ENCODE peak calls at places on chromosome X, in six cellular contexts. U is trophoblast cell, B is mesendoderm, M is mesenchymal stem cell, V is H1, O is IMR-90. T is an unnamed sample.

GRCh38 chrX:19904778-19905367 is 17.5 kb upstream of the SH3KBP1 start:
- DNase-seq in U (peak; percentile 86), B (peak; percentile 72), M (peak; percentile 45), V (no peak), O (peak; percentile 63), T (no peak)

GRCh38 chrX:4805559-4805958 is 1092.1 kb upstream of the PRKX start:
- DNase-seq in U (no peak), B (no peak), M (no peak), V (no peak), O (no peak), T (no peak)

GRCh38 chrX:40167240-40168182 is 69.8 kb upstream of the BCOR start:
- DNase-seq in U (no peak), B (peak; percentile 67), M (peak; percentile 57), V (no peak), O (no peak), T (no peak)

GRCh38 chrX:41095962-41096955 is 11.0 kb downstream of the USP9X start:
- DNase-seq in U (no peak), B (no peak), M (peak; percentile 33), V (no peak), O (no peak), T (no peak)

GRCh38 chrX:134459683-134460004 is 321 bp upstream of the HPRT1 start:
- DNase-seq in U (peak; percentile 25), B (no peak), M (no peak), V (no peak), O (no peak), T (no peak)

GRCh38 chrX:357693-358471 is 28.8 kb downstream of the PPP2R3B start:
- DNase-seq in U (no peak), B (peak; percentile 45), M (peak; percentile 54), V (no peak), O (peak; percentile 60), T (no peak)

GRCh38 chrX:118928126-118928525 is 46.3 kb upstream of the LONRF3 start:
- DNase-seq in U (no peak), B (peak; percentile 8), M (no peak), V (no peak), O (no peak), T (no peak)

GRCh38 chrX:22063284-22063683 is 31.2 kb downstream of the PHEX start:
- DNase-seq in U (no peak), B (no peak), M (no peak), V (no peak), O (no peak), T (peak; percentile 12)

GRCh38 chrX:136055651-136056221 is 70.5 kb downstream of the SLC9A6 start:
- DNase-seq in U (peak; percentile 35), B (no peak), M (peak; percentile 90), V (no peak), O (peak; percentile 82), T (no peak)

GRCh38 chrX:9682456-9682855 is 83.2 kb downstream of the GPR143 start:
- DNase-seq in U (peak; percentile 29), B (peak; percentile 40), M (peak; percentile 67), V (no peak), O (peak; percentile 61), T (no peak)

GRCh38 chrX:20284992-20285391 is 18.3 kb upstream of the RPS6KA3 start:
- DNase-seq in U (no peak), B (no peak), M (no peak), V (no peak), O (no peak), T (no peak)

GRCh38 chrX:1673337-1673736 is 58.5 kb downstream of the ASMT start:
- DNase-seq in U (peak; percentile 70), B (peak; percentile 57), M (no peak), V (no peak), O (no peak), T (no peak)

GRCh38 chrX:153744210-153745066 is 19.6 kb upstream of the PLXNB3 start:
- DNase-seq in U (peak; percentile 55), B (peak; percentile 49), M (no peak), V (no peak), O (no peak), T (no peak)

GRCh38 chrX:105701310-105702052 is 120.9 kb upstream of the NRK start:
- DNase-seq in U (peak; percentile 81), B (peak; percentile 14), M (peak; percentile 13), V (no peak), O (no peak), T (no peak)

GRCh38 chrX:12309040-12309732 is 170.9 kb downstream of the FRMPD4 start:
- DNase-seq in U (no peak), B (no peak), M (no peak), V (no peak), O (no peak), T (no peak)

GRCh38 chrX:153766098-153766817 is 2.2 kb downstream of the PLXNB3 start:
- DNase-seq in U (peak; percentile 18), B (peak; percentile 50), M (peak; percentile 83), V (no peak), O (peak; percentile 71), T (no peak)

GRCh38 chrX:130990723-130991122 is 67.4 kb upstream of the ARHGAP36 start:
- DNase-seq in U (no peak), B (no peak), M (no peak), V (no peak), O (no peak), T (no peak)

GRCh38 chrX:13511557-13512330 is 57.7 kb upstream of the EGFL6 start:
- DNase-seq in U (no peak), B (no peak), M (peak; percentile 18), V (no peak), O (no peak), T (no peak)

GRCh38 chrX:545488-545887 is 85.1 kb upstream of the SHOX start:
- DNase-seq in U (no peak), B (no peak), M (no peak), V (no peak), O (no peak), T (no peak)

GRCh38 chrX:153925739-153926593 is at the start of gene ARHGAP4:
- DNase-seq in U (no peak), B (peak; percentile 73), M (no peak), V (no peak), O (no peak), T (no peak)

GRCh38 chrX:70422886-70423336 is at the start of gene GDPD2:
- DNase-seq in U (no peak), B (peak; percentile 94), M (no peak), V (peak; percentile 61), O (no peak), T (peak; percentile 73)

GRCh38 chrX:17861496-17862011 is 456 bp upstream of the RAI2 start:
- DNase-seq in U (no peak), B (no peak), M (no peak), V (no peak), O (no peak), T (no peak)

GRCh38 chrX:23334536-23334870 is at the start of gene PTCHD1:
- DNase-seq in U (no peak), B (no peak), M (no peak), V (no peak), O (no peak), T (no peak)

DNA sequence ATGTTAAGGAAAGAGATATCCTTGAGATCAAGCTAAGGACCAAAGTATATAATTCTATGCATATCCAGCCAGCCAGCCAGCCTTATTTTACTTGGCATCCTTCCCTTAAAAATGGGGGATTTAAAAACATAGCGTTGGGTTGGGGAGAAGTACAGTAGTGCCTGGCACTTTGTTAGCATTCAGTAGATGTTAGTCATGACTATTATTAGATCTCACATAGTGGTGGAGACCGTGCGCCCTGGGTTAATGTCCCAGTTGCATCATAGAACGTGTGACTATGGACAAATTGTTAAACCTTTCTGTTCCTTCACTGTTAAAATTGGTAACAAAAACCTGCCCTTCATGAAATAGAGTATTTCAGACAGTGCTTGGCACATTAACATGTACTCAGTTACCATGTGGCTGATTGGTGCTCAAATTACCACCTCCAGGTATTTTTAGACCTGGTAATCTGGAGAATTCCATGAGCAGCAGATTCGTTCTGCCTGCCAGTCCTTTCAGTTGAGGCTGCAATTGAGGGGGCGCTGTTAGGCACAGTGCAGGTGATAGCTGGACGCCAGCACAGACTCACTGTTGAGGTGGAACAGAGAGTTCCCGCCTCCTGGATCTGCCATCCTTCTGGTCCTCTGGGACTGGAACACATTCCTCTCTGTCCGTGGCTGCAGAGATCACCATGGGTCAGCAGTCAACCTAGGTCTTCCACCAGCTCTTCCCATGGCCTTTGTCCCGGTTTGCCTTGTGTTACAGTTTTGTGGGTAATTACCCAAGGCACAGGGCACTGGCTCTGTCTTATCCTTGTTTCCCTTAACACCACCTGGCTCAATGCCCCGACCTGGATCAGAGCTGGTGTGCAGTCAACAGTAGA is 31.7 kb downstream of the RBBP7 start:
- DNase-seq in U (no peak), B (peak; percentile 7), M (peak; percentile 75), V (no peak), O (peak; percentile 80), T (no peak)
- H3K36me3 ChIP-seq in U (peaks cover 13% of the 10 kb centered on the region), B (no peaks in the 10 kb centered on the region), M (peaks cover 95% of the 10 kb centered on the region), V (peaks cover 65% of the 10 kb centered on the region), O (peaks cover 26% of the 10 kb centered on the region), T (peaks cover 2% of the 10 kb centered on the region)

GRCh38 chrX:47232197-47232802 is 509 bp upstream of the USP11 start:
- DNase-seq in U (peak; percentile 85), B (no peak), M (no peak), V (no peak), O (no peak), T (no peak)

GRCh38 chrX:47232803-47233332 is at the start of gene USP11:
- DNase-seq in U (no peak), B (peak; percentile 57), M (peak; percentile 56), V (no peak), O (peak; percentile 51), T (no peak)

GRCh38 chrX:47230136-47230868 is 2.5 kb upstream of the USP11 start:
- DNase-seq in U (no peak), B (no peak), M (no peak), V (no peak), O (no peak), T (no peak)

GRCh38 chrX:47229427-47229826 is 3.4 kb upstream of the USP11 start:
- DNase-seq in U (no peak), B (no peak), M (no peak), V (no peak), O (no peak), T (no peak)

GRCh38 chrX:47231167-47231566 is 1.6 kb upstream of the USP11 start:
- DNase-seq in U (no peak), B (no peak), M (no peak), V (no peak), O (no peak), T (no peak)
- H3K4ac ChIP-seq in U (no peak overlapping the region), B (no peak overlapping the region), M (no peak overlapping the region), V (no peak overlapping the region), O (no peak overlapping the region), T (no peak overlapping the region)

GRCh38 chrX:99750721-99751120 is 659.4 kb downstream of the PCDH19 start:
- DNase-seq in U (no peak), B (peak; percentile 2), M (no peak), V (peak; percentile 0), O (no peak), T (no peak)
- H3K36me3 ChIP-seq in U (no peaks in the 10 kb centered on the region), B (no peaks in the 10 kb centered on the region), M (no peaks in the 10 kb centered on the region), V (no peaks in the 10 kb centered on the region), O (no peaks in the 10 kb centered on the region), T (no peaks in the 10 kb centered on the region)

DNA sequence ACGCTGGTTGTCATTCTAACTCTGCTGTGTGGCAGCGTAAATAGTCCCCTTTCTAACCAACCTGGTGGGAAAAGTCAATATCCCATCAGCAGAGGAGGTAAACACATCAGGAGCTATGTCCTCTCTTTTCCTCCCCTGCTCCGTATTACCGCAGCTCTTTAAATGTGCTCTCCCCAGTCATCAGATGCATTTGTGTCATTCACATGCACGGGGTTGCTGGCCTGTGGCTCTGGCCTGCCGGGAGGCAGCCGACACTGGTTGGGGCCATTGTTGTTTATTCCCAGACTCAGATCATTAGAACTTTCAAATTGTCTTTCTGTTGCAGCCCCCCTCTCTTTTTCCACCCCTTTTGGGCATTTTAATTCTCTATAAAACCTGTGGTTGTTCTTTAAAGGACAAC is 21.9 kb downstream of the ARX start:
- DNase-seq in U (no peak), B (no peak), M (no peak), V (no peak), O (no peak), T (no peak)
- H3K4ac ChIP-seq in U (no peak overlapping the region), B (no peak overlapping the region), M (no peak overlapping the region), V (no peak overlapping the region), O (no peak overlapping the region), T (no peak overlapping the region)

T was measured in neuronal stem cell.